ENCODE peak calls at places on chromosome 11, in eight cellular contexts. M is progenitor cell of endocrine pancreas; L is stimulated activated CD4-positive, alpha-beta T cell treated with anti-CD3 and anti-CD28 coated beads, Interleukin-2, amount 100 ng/mL, for 24 hours; O is COR-L47; B is suprapubic skin; I is T-helper 1 cell; G is naive thymus-derived CD8-positive, alpha-beta T cell; J is sigmoid colon. X is an unnamed sample.
A peak's percentile ranks its signal among the peaks of the same experiment; 100 is the strongest.

GRCh38 chr11:85974126-85974525 is 94.8 kb downstream of the PICALM start:
- DNase-seq in M (no peak), L (no peak), O (no peak), B (no peak), I (no peak), G (no peak), J (no peak), X (no peak)

GRCh38 chr11:134562176-134562575 is 150.1 kb upstream of the B3GAT1 start:
- DNase-seq in M (no peak), L (no peak), O (no peak), B (peak; percentile 6), I (no peak), G (no peak), J (peak; percentile 17), X (no peak)

GRCh38 chr11:121418625-121419114 is 33.4 kb upstream of the SORL1 start:
- DNase-seq in M (no peak), L (peak; percentile 20), O (no peak), B (no peak), I (peak; percentile 41), G (peak; percentile 34), J (no peak), X (peak; percentile 70)

GRCh38 chr11:79052539-79052938 is 388.3 kb downstream of the TENM4 start:
- DNase-seq in M (no peak), L (no peak), O (peak; percentile 14), B (no peak), I (no peak), G (no peak), J (no peak), X (no peak)

GRCh38 chr11:66467034-66467659 is 442 bp downstream of the PELI3 start:
- DNase-seq in M (peak; percentile 49), L (peak; percentile 56), O (no peak), B (no peak), I (no peak), G (peak; percentile 33), J (no peak), X (peak; percentile 55)

GRCh38 chr11:34546511-34547206 is 33.1 kb upstream of the ELF5 start:
- DNase-seq in M (no peak), L (no peak), O (peak; percentile 6), B (no peak), I (no peak), G (no peak), J (no peak), X (peak; percentile 28)

GRCh38 chr11:2507212-2507901 is 62.5 kb downstream of the KCNQ1 start:
- DNase-seq in M (no peak), L (no peak), O (no peak), B (no peak), I (no peak), G (no peak), J (peak; percentile 52), X (no peak)

GRCh38 chr11:20973959-20974358 is 304.6 kb downstream of the NELL1 start:
- DNase-seq in M (no peak), L (no peak), O (no peak), B (no peak), I (no peak), G (no peak), J (no peak), X (no peak)

GRCh38 chr11:702731-703461 is 3.1 kb upstream of the EPS8L2 start:
- DNase-seq in M (no peak), L (no peak), O (no peak), B (peak; percentile 68), I (no peak), G (no peak), J (peak; percentile 65), X (no peak)

GRCh38 chr11:69120096-69120875 is 35.4 kb upstream of the SMIM38 start:
- DNase-seq in M (no peak), L (no peak), O (no peak), B (no peak), I (no peak), G (no peak), J (no peak), X (no peak)

GRCh38 chr11:43278302-43278956 is 33.4 kb upstream of the API5 start:
- DNase-seq in M (no peak), L (no peak), O (peak; percentile 22), B (no peak), I (no peak), G (no peak), J (no peak), X (peak; percentile 80)

GRCh38 chr11:68325894-68326220 is 13.5 kb downstream of the LRP5 start:
- DNase-seq in M (no peak), L (no peak), O (no peak), B (no peak), I (no peak), G (no peak), J (no peak), X (no peak)

GRCh38 chr11:41115066-41115465 is 344.4 kb downstream of the LRRC4C start:
- DNase-seq in M (no peak), L (no peak), O (no peak), B (no peak), I (no peak), G (no peak), J (no peak), X (no peak)

GRCh38 chr11:116234989-116235567 is 537.7 kb downstream of the BUD13 start:
- DNase-seq in M (no peak), L (no peak), O (peak; percentile 93), B (no peak), I (no peak), G (no peak), J (no peak), X (no peak)

GRCh38 chr11:84549221-84549620 is 1077.9 kb downstream of the DLG2 start:
- DNase-seq in M (no peak), L (no peak), O (no peak), B (no peak), I (no peak), G (no peak), J (no peak), X (peak; percentile 92)

GRCh38 chr11:130202009-130202817 is 42.6 kb downstream of the ST14 start:
- DNase-seq in M (no peak), L (no peak), O (no peak), B (no peak), I (no peak), G (no peak), J (peak; percentile 43), X (no peak)

GRCh38 chr11:76742912-76743311 is 40.2 kb upstream of the TSKU start:
- DNase-seq in M (no peak), L (no peak), O (no peak), B (no peak), I (no peak), G (no peak), J (no peak), X (peak; percentile 27)

GRCh38 chr11:114192841-114193389 is 103.3 kb upstream of the NNMT start:
- DNase-seq in M (no peak), L (no peak), O (peak; percentile 40), B (no peak), I (no peak), G (no peak), J (no peak), X (no peak)

GRCh38 chr11:134393638-134394037 is 18.4 kb downstream of the B3GAT1 start:
- DNase-seq in M (no peak), L (no peak), O (no peak), B (no peak), I (no peak), G (no peak), J (no peak), X (no peak)

GRCh38 chr11:57379732-57380131 is 1.2 kb downstream of the PRG3 start:
- DNase-seq in M (peak; percentile 52), L (no peak), O (no peak), B (no peak), I (no peak), G (no peak), J (no peak), X (no peak)

GRCh38 chr11:11450744-11451362 is 97.8 kb upstream of the CSNK2A3 start:
- DNase-seq in M (no peak), L (no peak), O (no peak), B (no peak), I (no peak), G (no peak), J (no peak), X (no peak)

GRCh38 chr11:33256808-33257159 is 397 bp upstream of the HIPK3 start:
- DNase-seq in M (no peak), L (no peak), O (no peak), B (no peak), I (no peak), G (no peak), J (no peak), X (no peak)

GRCh38 chr11:115377882-115378296 is 126.3 kb downstream of the CADM1 start:
- DNase-seq in M (no peak), L (no peak), O (no peak), B (no peak), I (no peak), G (no peak), J (no peak), X (no peak)

GRCh38 chr11:1559103-1559951 is 12.7 kb downstream of the DUSP8 start:
- DNase-seq in M (no peak), L (no peak), O (no peak), B (peak; percentile 93), I (no peak), G (no peak), J (peak; percentile 99), X (peak; percentile 54)

GRCh38 chr11:95338430-95338991 is 107.5 kb upstream of the SESN3 start:
- DNase-seq in M (no peak), L (no peak), O (peak; percentile 40), B (peak; percentile 74), I (no peak), G (no peak), J (peak; percentile 90), X (no peak)

GRCh38 chr11:44936527-44936926 is 14.2 kb downstream of the TP53I11 start:
- DNase-seq in M (peak; percentile 62), L (peak; percentile 89), O (peak; percentile 66), B (peak; percentile 88), I (peak; percentile 62), G (peak; percentile 79), J (peak; percentile 89), X (peak; percentile 95)

X was measured in Karpas-422.